ENCODE peak calls at places on chromosomes 11 and 22, in four cellular contexts. O, F, H and R are unnamed samples.

GRCh38 chr22:36986242-36986821 is 32.9 kb downstream of the TST start:
- DNase-seq in O (no peak), F (no peak), H (no peak), R (peak)

GRCh38 chr11:11620966-11621880 is 582 bp downstream of the GALNT18 start:
- DNase-seq in O (peak), F (peak), H (no peak), R (no peak)

GRCh38 chr11:1327064-1327460 is 17.6 kb upstream of the TOLLIP start:
- DNase-seq in O (no peak), F (no peak), H (no peak), R (peak)

GRCh38 chr11:96448225-96448624 is 58.4 kb downstream of the JRKL start:
- DNase-seq in O (no peak), F (no peak), H (no peak), R (no peak)

GRCh38 chr22:32951081-32951806 is 106.9 kb downstream of the SYN3 start:
- DNase-seq in O (no peak), F (no peak), H (no peak), R (no peak)

GRCh38 chr11:131662310-131662709 is 291.9 kb downstream of the NTM start:
- DNase-seq in O (no peak), F (no peak), H (no peak), R (no peak)

GRCh38 chr11:47916361-47916841 is 64.0 kb upstream of the PTPRJ start:
- DNase-seq in O (no peak), F (peak), H (no peak), R (peak)

GRCh38 chr11:92224394-92225205 is at the start of gene FAT3:
- DNase-seq in O (no peak), F (peak), H (no peak), R (no peak)

GRCh38 chr11:45922425-45923082 is at the start of gene LARGE2:
- DNase-seq in O (no peak), F (no peak), H (no peak), R (peak)

GRCh38 chr11:57249384-57250319 is 12.6 kb upstream of the APLNR start:
- DNase-seq in O (peak), F (peak), H (peak), R (peak)

GRCh38 chr22:27220349-27220748 is 563.0 kb downstream of the MIAT start:
- DNase-seq in O (no peak), F (peak), H (no peak), R (no peak)

GRCh38 chr11:65431452-65432132 is 9.0 kb downstream of the NEAT1 start:
- DNase-seq in O (no peak), F (no peak), H (no peak), R (peak)

GRCh38 chr11:66459138-66459778 is 7.4 kb upstream of the PELI3 start:
- DNase-seq in O (no peak), F (no peak), H (no peak), R (no peak)

GRCh38 chr11:12900496-12900895 is 108.6 kb upstream of the RASSF10 start:
- DNase-seq in O (peak), F (no peak), H (no peak), R (no peak)

GRCh38 chr22:29555065-29555644 is 1.6 kb upstream of the THOC5 start:
- DNase-seq in O (no peak), F (no peak), H (no peak), R (no peak)

GRCh38 chr22:49308300-49308699 is 519.4 kb downstream of the BRD1 start:
- DNase-seq in O (no peak), F (no peak), H (no peak), R (peak)

GRCh38 chr22:23108324-23109078 is 33.3 kb downstream of the RSPH14 start:
- DNase-seq in O (no peak), F (no peak), H (no peak), R (no peak)

GRCh38 chr22:29006346-29006745 is 55.3 kb downstream of the C22orf31 start:
- DNase-seq in O (no peak), F (no peak), H (no peak), R (no peak)

GRCh38 chr11:838441-839279 is 3.7 kb downstream of the POLR2L start:
- DNase-seq in O (peak), F (no peak), H (no peak), R (no peak)

GRCh38 chr11:74957937-74958629 is 9.0 kb downstream of the SPCS2 start:
- DNase-seq in O (no peak), F (no peak), H (no peak), R (no peak)

GRCh38 chr11:13329670-13330401 is 52.2 kb downstream of the BMAL1 start:
- DNase-seq in O (no peak), F (no peak), H (no peak), R (no peak)

GRCh38 chr11:69912911-69913451 is 93.8 kb upstream of the FGF3 start:
- DNase-seq in O (peak), F (no peak), H (no peak), R (peak)

GRCh38 chr22:40690370-40690769 is 11.1 kb downstream of the MCHR1 start:
- DNase-seq in O (no peak), F (no peak), H (no peak), R (no peak)

GRCh38 chr11:224424-224823 is 11.7 kb downstream of the SIRT3 start:
- DNase-seq in O (no peak), F (no peak), H (no peak), R (peak)

GRCh38 chr11:65411681-65412070 is 10.9 kb upstream of the NEAT1 start:
- DNase-seq in O (no peak), F (no peak), H (no peak), R (peak)

GRCh38 chr11:47234669-47235075 is 13.9 kb downstream of the ACP2 start:
- DNase-seq in O (no peak), F (no peak), H (no peak), R (peak)

GRCh38 chr11:12674936-12675696 is 895 bp downstream of the TEAD1 start:
- DNase-seq in O (no peak), F (peak), H (no peak), R (no peak)

GRCh38 chr22:38697055-38697980 is 3.4 kb downstream of the JOSD1 start:
- DNase-seq in O (no peak), F (no peak), H (no peak), R (no peak)